ENCODE peak calls at places on chromosomes 6 and 20, in nine cellular contexts. Q is neural crest cell, M is lower lobe of right lung, U is WTC11, Z is stomach, G is tibial artery, O is AG04449, B is BJ, C is nephron progenitor cell. H is an unnamed sample.

GRCh38 chr6:44495036-44495901 is 107.8 kb downstream of the CDC5L start:
- DNase-seq in G (no peak), C (no peak), O (no peak), U (no peak), Z (no peak), M (no peak), B (no peak), Q (no peak), H (no peak)

GRCh38 chr6:22906091-22906549 is 336.8 kb downstream of the HDGFL1 start:
- DNase-seq in B (no peak), Q (no peak), G (no peak), U (no peak), M (no peak), C (no peak), O (no peak), Z (no peak), H (no peak)

GRCh38 chr6:124487778-124488431 is 474.3 kb upstream of the RNF217 start:
- DNase-seq in B (no peak), M (no peak), Z (no peak), O (no peak), U (no peak), G (no peak), C (no peak), Q (no peak), H (no peak)

GRCh38 chr20:25573288-25574251 is 11.8 kb downstream of the NINL start:
- DNase-seq in Q (no peak), O (no peak), B (peak; percentile 12), U (no peak), C (no peak), M (no peak), Z (no peak), G (no peak), H (no peak)

GRCh38 chr20:59726196-59726595 is 121.9 kb downstream of the PHACTR3 start:
- DNase-seq in C (no peak), U (no peak), O (no peak), Z (no peak), Q (no peak), G (no peak), M (no peak), B (no peak), H (no peak)

GRCh38 chr20:44212792-44213191 is 2.2 kb upstream of the OSER1 start:
- DNase-seq in M (no peak), G (no peak), U (no peak), O (no peak), Q (no peak), B (no peak), C (no peak), Z (no peak), H (no peak)

GRCh38 chr6:12017263-12017662 is 5.2 kb downstream of the HIVEP1 start:
- DNase-seq in U (no peak), G (no peak), O (no peak), B (no peak), M (no peak), Q (no peak), C (no peak), Z (no peak), H (no peak)

GRCh38 chr6:158158123-158158522 is 9.9 kb downstream of the SERAC1 start:
- DNase-seq in G (no peak), Q (no peak), Z (no peak), C (no peak), O (no peak), B (no peak), M (no peak), U (no peak), H (no peak)

GRCh38 chr6:128333581-128334223 is 186.7 kb downstream of the PTPRK start:
- DNase-seq in C (no peak), Z (no peak), O (no peak), M (no peak), U (no peak), B (no peak), Q (no peak), G (no peak), H (no peak)

GRCh38 chr6:128323011-128323410 is 197.4 kb downstream of the PTPRK start:
- DNase-seq in U (no peak), B (no peak), Q (no peak), G (no peak), C (no peak), M (no peak), O (no peak), Z (no peak), H (no peak)

GRCh38 chr6:128327890-128328289 is 192.5 kb downstream of the PTPRK start:
- DNase-seq in B (no peak), Z (no peak), G (no peak), Q (no peak), U (peak; percentile 22), M (no peak), O (no peak), C (no peak), H (no peak)
- TF ChIP-seq CTCF in B (peak; percentile 42), Z (peak; percentile 10), G (peak; percentile 33), Q (peak; percentile 59), U (peak; percentile 47), M (peak; percentile 48), O (peak; percentile 13), C (no peak), H (peak; percentile 36)

GRCh38 chr6:168577496-168577895 is 136.5 kb downstream of the SMOC2 start:
- DNase-seq in Q (no peak), M (no peak), G (no peak), O (no peak), B (no peak), Z (no peak), U (no peak), C (no peak), H (no peak)

GRCh38 chr6:168576388-168576787 is 135.4 kb downstream of the SMOC2 start:
- DNase-seq in Z (no peak), M (no peak), C (no peak), G (no peak), O (no peak), U (no peak), Q (no peak), B (no peak), H (no peak)

GRCh38 chr6:168574075-168574698 is 133.2 kb downstream of the SMOC2 start:
- DNase-seq in O (no peak), U (no peak), B (no peak), C (no peak), Z (no peak), Q (no peak), M (no peak), G (no peak), H (no peak)

GRCh38 chr6:168575346-168576098 is 134.5 kb downstream of the SMOC2 start:
- DNase-seq in G (no peak), U (no peak), Z (no peak), Q (no peak), M (no peak), O (no peak), C (no peak), B (no peak), H (no peak)

DNA sequence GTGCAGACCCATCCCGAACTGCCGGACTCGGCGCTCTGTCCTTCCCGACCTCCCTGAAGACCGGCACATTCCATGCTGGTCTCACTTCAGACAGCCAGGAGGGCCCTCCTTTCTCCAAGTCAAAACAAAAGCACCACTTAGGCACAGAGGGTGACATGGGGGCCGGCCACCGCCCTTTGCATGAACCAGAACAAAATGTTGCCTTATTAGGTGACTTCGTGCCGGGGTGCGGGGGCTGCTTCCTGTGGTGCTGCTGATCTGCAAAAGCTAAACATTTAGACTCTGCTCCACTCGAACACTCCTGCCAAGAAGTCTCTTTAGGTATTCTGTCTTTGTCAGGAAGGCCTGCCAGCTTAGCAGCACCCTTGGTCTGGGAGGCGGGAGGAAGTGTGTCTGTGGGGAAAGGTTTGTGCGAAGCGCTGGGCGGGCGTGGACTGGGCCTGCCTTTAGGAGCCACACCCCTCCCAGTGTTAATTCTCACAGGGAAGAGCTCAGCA is 133.8 kb downstream of the SMOC2 start:
- DNase-seq in Z (no peak), C (no peak), B (no peak), U (no peak), O (no peak), M (no peak), G (peak; percentile 35), Q (no peak), H (no peak)
- TF ChIP-seq CTCF in Z (no peak), C (no peak), B (no peak), U (no peak), O (no peak), M (no peak), G (no peak), Q (no peak), H (no peak)

GRCh38 chr20:23565503-23566056 is 2.7 kb downstream of the CST9L start:
- DNase-seq in Q (no peak), C (no peak), M (no peak), U (no peak), Z (no peak), B (no peak), O (no peak), G (no peak), H (no peak)

GRCh38 chr20:23564927-23565326 is 3.4 kb downstream of the CST9L start:
- DNase-seq in M (no peak), Z (no peak), C (no peak), G (no peak), B (no peak), Q (no peak), O (no peak), U (no peak), H (no peak)

GRCh38 chr20:23569570-23569969 is 1.3 kb upstream of the CST9L start:
- DNase-seq in M (no peak), O (no peak), B (no peak), Q (no peak), C (no peak), G (no peak), Z (no peak), U (no peak), H (no peak)

GRCh38 chr20:23568320-23569011 is at the start of gene CST9L:
- DNase-seq in Q (no peak), O (no peak), M (no peak), Z (no peak), G (no peak), U (no peak), C (peak; percentile 8), B (no peak), H (no peak)

GRCh38 chr20:23566199-23566932 is 1.9 kb downstream of the CST9L start:
- DNase-seq in G (no peak), M (no peak), B (no peak), O (no peak), Q (no peak), C (no peak), U (no peak), Z (no peak), H (no peak)
- TF ChIP-seq CTCF in G (no peak), M (no peak), B (no peak), O (no peak), Q (no peak), C (no peak), U (no peak), Z (no peak), H (no peak)

DNA sequence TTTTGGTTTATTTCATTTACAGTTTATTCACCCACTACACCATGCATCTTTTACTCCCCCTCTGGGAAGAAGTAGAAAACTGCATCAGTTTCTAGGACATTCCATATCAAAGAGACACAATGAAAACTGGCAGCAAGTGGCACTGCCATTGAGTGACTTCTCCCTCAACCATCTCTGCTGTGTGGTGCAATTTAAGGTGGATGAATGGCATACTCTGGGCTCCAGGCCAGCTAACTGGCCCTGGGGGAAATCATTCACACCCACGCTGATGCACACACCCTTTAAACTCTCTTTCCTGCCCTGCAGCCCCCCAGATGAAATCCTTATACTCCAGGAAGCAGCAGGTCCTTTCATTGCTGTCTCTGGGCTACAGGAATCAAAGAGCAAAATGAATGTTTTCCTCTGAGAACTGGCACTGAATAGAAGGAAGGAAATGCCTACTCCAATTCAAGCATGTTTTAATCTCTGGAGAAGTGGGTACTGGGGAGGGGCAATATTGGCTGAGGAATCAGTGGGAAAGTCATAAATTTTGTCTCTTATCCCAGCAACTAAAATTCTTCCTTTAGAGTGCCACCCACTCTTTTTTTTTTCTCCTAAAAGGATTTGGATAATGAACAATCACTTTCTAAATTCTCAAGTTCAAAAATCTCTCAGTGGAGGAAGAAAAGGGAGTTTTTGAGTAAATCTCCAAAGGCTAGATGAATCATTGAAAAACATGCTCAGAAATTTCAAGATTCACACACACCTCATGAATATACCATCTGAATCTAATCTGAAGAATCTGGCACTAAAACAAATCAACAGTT is 16.9 kb upstream of the RFPL4B start:
- DNase-seq in B (no peak), M (no peak), G (no peak), U (no peak), O (no peak), C (no peak), Q (no peak), Z (no peak), H (no peak)
- TF ChIP-seq CTCF in B (peak; percentile 43), M (no peak), G (no peak), U (no peak), O (no peak), C (no peak), Q (no peak), Z (no peak), H (no peak)

H was measured in psoas muscle.